ENCODE peak calls at places on chromosomes 11 and 22, in nine cellular contexts. U is GM20000; M is T-cell; Y is activated naive CD4-positive, alpha-beta T cell treated with anti-CD3 and anti-CD28 coated beads for 36 hours; T is Ammon's horn; C is GM13977; R is SJSA1; N is nucleus accumbens; Z is stimulated activated CD8-positive, alpha-beta memory T cell treated with anti-CD3 and anti-CD28 coated beads, Interleukin-7, amount 100 ng/mL, for 48 hours. D is an unnamed sample.

GRCh38 chr22:19574247-19574646 is 50.0 kb upstream of the CLDN5 start:
- DNase-seq in U (no peak), M (no peak), Y (no peak), T (no peak), C (no peak), R (no peak), N (no peak), Z (no peak), D (no peak)

GRCh38 chr11:10304495-10305261 is at the start of gene ADM:
- DNase-seq in U (peak), M (no peak), Y (peak), T (peak), C (no peak), R (peak), N (no peak), Z (no peak), D (peak)

GRCh38 chr11:62217191-62217748 is 8.8 kb downstream of the SCGB2A1 start:
- DNase-seq in U (no peak), M (no peak), Y (peak), T (no peak), C (peak), R (no peak), N (no peak), Z (no peak), D (peak)

GRCh38 chr22:45880732-45881523 is 96.0 kb downstream of the WNT7B start:
- DNase-seq in U (no peak), M (no peak), Y (no peak), T (no peak), C (no peak), R (no peak), N (no peak), Z (no peak), D (no peak)

GRCh38 chr11:12981879-12982531 is 27.1 kb upstream of the RASSF10 start:
- DNase-seq in U (no peak), M (no peak), Y (no peak), T (no peak), C (no peak), R (no peak), N (no peak), Z (no peak), D (peak)

GRCh38 chr22:30883586-30884145 is 84.9 kb downstream of the MORC2 start:
- DNase-seq in U (no peak), M (no peak), Y (no peak), T (no peak), C (no peak), R (no peak), N (no peak), Z (no peak), D (no peak)

GRCh38 chr22:39349967-39350802 is at the start of gene SYNGR1:
- DNase-seq in U (no peak), M (no peak), Y (no peak), T (no peak), C (no peak), R (no peak), N (no peak), Z (no peak), D (no peak)

GRCh38 chr11:1192741-1193325 is 30.0 kb upstream of the MUC5B start:
- DNase-seq in U (no peak), M (no peak), Y (peak), T (no peak), C (no peak), R (peak), N (no peak), Z (no peak), D (no peak)

GRCh38 chr11:12778506-12778905 is 104.3 kb downstream of the TEAD1 start:
- DNase-seq in U (no peak), M (no peak), Y (no peak), T (no peak), C (no peak), R (no peak), N (no peak), Z (no peak), D (no peak)

GRCh38 chr11:25838918-25839611 is 492.9 kb upstream of the ANO3 start:
- DNase-seq in U (no peak), M (no peak), Y (no peak), T (no peak), C (no peak), R (no peak), N (no peak), Z (no peak), D (peak)

GRCh38 chr22:41822289-41823057 is 10.4 kb upstream of the SREBF2 start:
- DNase-seq in U (peak), M (peak), Y (peak), T (peak), C (peak), R (no peak), N (no peak), Z (no peak), D (peak)

GRCh38 chr11:75797796-75798195 is 17.2 kb upstream of the UVRAG start:
- DNase-seq in U (no peak), M (no peak), Y (no peak), T (no peak), C (no peak), R (no peak), N (no peak), Z (no peak), D (no peak)

GRCh38 chr11:91163619-91164451 is 941.0 kb upstream of the CHORDC1 start:
- DNase-seq in U (no peak), M (no peak), Y (no peak), T (no peak), C (no peak), R (no peak), N (no peak), Z (no peak), D (no peak)

GRCh38 chr11:65560555-65561418 is 2.6 kb upstream of the LTBP3 start:
- DNase-seq in U (no peak), M (no peak), Y (no peak), T (peak), C (no peak), R (peak), N (no peak), Z (no peak), D (peak)

GRCh38 chr11:45665933-45666647 is 668 bp upstream of the CHST1 start:
- DNase-seq in U (no peak), M (no peak), Y (no peak), T (no peak), C (no peak), R (no peak), N (no peak), Z (no peak), D (no peak)

GRCh38 chr22:38177044-38177443 is 4.6 kb downstream of the PLA2G6 start:
- DNase-seq in U (no peak), M (no peak), Y (peak), T (no peak), C (peak), R (no peak), N (no peak), Z (no peak), D (no peak)

D was measured in mesendoderm.